ENCODE peak calls at places on chromosomes 13 and 19, in seven cellular contexts. Q, W, F, V, G, S and Y are unnamed samples.

GRCh38 chr13:28761586-28761985 is 42.8 kb upstream of the SLC46A3 start:
- DNase-seq in F (no peak), Q (no peak), W (no peak), G (no peak), S (no peak), V (no peak), Y (no peak)

GRCh38 chr19:47615714-47616113 is 6.8 kb downstream of the BICRA start:
- DNase-seq in S (no peak), Q (no peak), V (no peak), W (no peak), G (no peak), F (no peak), Y (no peak)

GRCh38 chr19:41427647-41428480 is 690 bp upstream of the B3GNT8 start:
- DNase-seq in W (no peak), S (no peak), F (no peak), G (peak), V (peak), Q (peak), Y (peak)

GRCh38 chr13:37617162-37617561 is 18.6 kb upstream of the POSTN start:
- DNase-seq in F (peak), W (no peak), V (peak), G (no peak), S (no peak), Q (no peak), Y (no peak)

GRCh38 chr19:18364826-18365528 is 21.0 kb upstream of the GDF15 start:
- DNase-seq in W (no peak), V (peak), F (peak), Q (no peak), S (no peak), G (peak), Y (peak)

GRCh38 chr19:54573330-54573872 is at the start of gene LILRA2:
- DNase-seq in F (no peak), W (no peak), G (no peak), S (peak), Q (no peak), V (no peak), Y (no peak)

GRCh38 chr13:20475927-20476691 is 49.5 kb downstream of the CRYL1 start:
- DNase-seq in S (peak), F (no peak), Q (no peak), G (no peak), W (peak), V (no peak), Y (no peak)

GRCh38 chr19:36449059-36449670 is 30.7 kb upstream of the ZFP82 start:
- DNase-seq in W (no peak), S (no peak), F (no peak), V (no peak), G (no peak), Q (no peak), Y (no peak)

GRCh38 chr13:97434417-97435296 is 688 bp downstream of the RAP2A start:
- DNase-seq in V (peak), S (peak), W (peak), G (peak), F (no peak), Q (peak), Y (peak)

GRCh38 chr19:45862271-45862563 is 730 bp downstream of the SYMPK start:
- DNase-seq in V (no peak), F (no peak), Q (no peak), W (no peak), G (no peak), S (no peak), Y (no peak)

GRCh38 chr19:23002690-23003422 is at the start of gene ZNF728:
- DNase-seq in Q (peak), G (peak), W (no peak), F (no peak), V (no peak), S (no peak), Y (no peak)

GRCh38 chr19:48795055-48795854 is 15.6 kb downstream of the BCAT2 start:
- DNase-seq in Q (peak), V (peak), W (peak), F (peak), G (peak), S (peak), Y (peak)

GRCh38 chr19:37654525-37654832 is 786 bp downstream of the ZFP30 start:
- DNase-seq in F (no peak), W (no peak), S (peak), Q (no peak), G (no peak), V (peak), Y (no peak)

GRCh38 chr19:1064661-1065605 is 2.0 kb upstream of the ARHGAP45 start:
- DNase-seq in S (peak), W (peak), F (no peak), G (peak), V (peak), Q (no peak), Y (no peak)

GRCh38 chr19:51799998-51800848 is 5.3 kb downstream of the FPR3 start:
- DNase-seq in V (no peak), W (no peak), S (no peak), F (no peak), G (peak), Q (no peak), Y (no peak)

GRCh38 chr13:80235559-80236296 is 105.2 kb downstream of the SPRY2 start:
- DNase-seq in G (no peak), S (no peak), W (no peak), V (peak), F (no peak), Q (no peak), Y (peak)

GRCh38 chr19:8004723-8005513 is 523 bp downstream of the ELAVL1 start:
- DNase-seq in S (peak), V (peak), F (no peak), W (no peak), Q (no peak), G (peak), Y (peak)

GRCh38 chr13:109256866-109257760 is 529.3 kb downstream of the IRS2 start:
- DNase-seq in W (no peak), G (no peak), F (peak), Q (no peak), S (no peak), V (peak), Y (peak)

GRCh38 chr19:45470147-45471081 is 2.6 kb downstream of the FOSB start:
- DNase-seq in S (no peak), V (peak), F (no peak), W (no peak), Q (no peak), G (peak), Y (no peak)

GRCh38 chr13:43918636-43919035 is 38.9 kb downstream of the LACC1 start:
- DNase-seq in W (no peak), S (no peak), Q (no peak), F (no peak), G (no peak), V (no peak), Y (no peak)

GRCh38 chr19:41323023-41323422 is 13.1 kb downstream of the CCDC97 start:
- DNase-seq in G (peak), V (no peak), W (no peak), S (no peak), F (no peak), Q (no peak), Y (peak)

GRCh38 chr13:101127741-101128353 is 288.5 kb downstream of the NALCN start:
- DNase-seq in F (peak), G (no peak), Q (no peak), S (peak), V (peak), W (no peak), Y (peak)

GRCh38 chr19:3458595-3459284 is 21.6 kb downstream of the SMIM24 start:
- DNase-seq in G (peak), Q (no peak), F (no peak), S (no peak), W (no peak), V (peak), Y (no peak)

GRCh38 chr19:18332917-18333530 is 7.4 kb upstream of the PGPEP1 start:
- DNase-seq in S (no peak), F (no peak), G (no peak), Q (no peak), V (no peak), W (no peak), Y (no peak)

GRCh38 chr13:51066091-51066831 is 44.8 kb downstream of the C13orf42 start:
- DNase-seq in Q (no peak), V (no peak), G (peak), F (no peak), W (no peak), S (peak), Y (peak)

GRCh38 chr19:40174087-40174486 is 17.1 kb upstream of the MAP3K10 start:
- DNase-seq in Q (no peak), S (no peak), W (no peak), F (no peak), V (no peak), G (no peak), Y (no peak)

GRCh38 chr19:17125728-17126677 is 50.4 kb downstream of the MYO9B start:
- DNase-seq in G (peak), Q (no peak), V (no peak), S (peak), F (no peak), W (peak), Y (peak)

GRCh38 chr13:32503727-32504126 is 34.9 kb downstream of the N4BP2L2 start:
- DNase-seq in F (no peak), G (no peak), Q (no peak), W (no peak), S (no peak), V (no peak), Y (no peak)